ENCODE peak calls at places on chromosomes 16 and 17, in four cellular contexts. P is esophagus muscularis mucosa, V is uterus, K is fibroblast of lung. O is an unnamed sample. For H3K4me1, the result is how much of the 10 kb centered on the place peaks cover.

GRCh38 chr16:87435399-87436224 is 43.5 kb downstream of the MAP1LC3B start:
- DNase-seq in P (no peak), V (no peak), K (peak), O (peak)

GRCh38 chr17:16428098-16428882 is 12.9 kb downstream of the TRPV2 start:
- DNase-seq in K (no peak), P (no peak), V (peak), O (peak)

GRCh38 chr16:86455116-86455515 is 55.2 kb upstream of the FOXF1 start:
- DNase-seq in P (no peak), V (no peak), K (peak), O (no peak)

GRCh38 chr17:41009301-41009760 is 403 bp upstream of the KRTAP3-1 start:
- DNase-seq in K (no peak), V (no peak), P (no peak), O (no peak)

GRCh38 chr16:79329163-79329521 is 271.4 kb downstream of the MAF start:
- DNase-seq in P (no peak), V (no peak), K (no peak), O (no peak)

GRCh38 chr16:73015612-73016487 is 32.1 kb downstream of the ZFHX3 start:
- DNase-seq in V (no peak), P (no peak), K (no peak), O (no peak)

GRCh38 chr16:8850279-8850885 is 18.4 kb downstream of the CARHSP1 start:
- DNase-seq in K (peak), P (peak), V (peak), O (peak)

GRCh38 chr17:35372846-35373531 is 432 bp downstream of the SLFN11 start:
- DNase-seq in V (peak), K (no peak), P (no peak), O (no peak)

GRCh38 chr17:78997231-78997741 is 12.3 kb downstream of the CANT1 start:
- DNase-seq in V (peak), K (no peak), P (no peak), O (no peak)

GRCh38 chr16:88882358-88883030 is 16.0 kb upstream of the PABPN1L start:
- DNase-seq in P (no peak), V (no peak), K (no peak), O (no peak)

GRCh38 chr16:48081656-48082055 is 74.1 kb downstream of the ABCC12 start:
- DNase-seq in V (no peak), P (no peak), K (peak), O (no peak)

GRCh38 chr16:19829844-19830703 is 54.6 kb downstream of the GPRC5B start:
- DNase-seq in K (no peak), V (no peak), P (no peak), O (no peak)

GRCh38 chr16:22161999-22162657 is at the start of gene SDR42E2:
- DNase-seq in K (no peak), V (no peak), P (no peak), O (no peak)

GRCh38 chr16:22219389-22220075 is 13.5 kb downstream of the EEF2K start:
- DNase-seq in P (no peak), V (no peak), K (no peak), O (no peak)

GRCh38 chr17:54899721-54900456 is 763 bp upstream of the TOM1L1 start:
- DNase-seq in V (no peak), K (no peak), P (no peak), O (no peak)

GRCh38 chr17:21388066-21388465 is 11.9 kb downstream of the KCNJ12 start:
- DNase-seq in K (no peak), P (no peak), V (no peak), O (peak)

GRCh38 chr17:56690441-56691291 is 97.2 kb downstream of the NOG start:
- DNase-seq in V (no peak), P (no peak), K (no peak), O (no peak)

DNA sequence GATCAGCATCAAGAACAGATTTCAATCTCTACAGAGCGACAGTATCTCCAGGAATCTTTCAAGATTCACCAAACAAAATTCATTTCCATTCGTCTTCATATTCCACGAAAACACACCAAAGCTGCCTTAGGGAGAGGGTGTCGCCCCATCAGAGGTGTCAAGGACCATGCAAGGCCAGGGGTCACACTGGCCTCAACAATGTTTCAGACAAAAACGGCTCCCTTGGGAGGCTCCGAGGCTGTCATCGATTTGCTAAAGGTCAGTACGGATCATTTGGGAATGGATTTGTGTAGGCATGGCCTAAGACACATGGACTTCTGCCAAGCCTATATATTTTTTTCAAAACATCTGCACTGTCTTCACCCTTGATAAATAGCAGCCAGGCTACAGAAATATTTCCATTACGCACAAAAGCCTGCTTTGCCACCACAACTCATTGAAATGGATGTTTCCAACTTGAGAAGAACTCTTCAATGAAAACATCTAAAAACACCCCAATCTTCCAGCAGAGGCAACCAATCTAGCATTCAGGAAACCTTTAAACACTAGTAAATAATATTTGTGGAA is 10.3 kb downstream of the CUEDC1 start:
- DNase-seq in K (peak), V (no peak), P (no peak), O (no peak)
- H3K4me1 ChIP-seq in K (under half), V (under half), P (half or more), O (half or more)

GRCh38 chr16:65318138-65318537 is 196.3 kb upstream of the CDH11 start:
- DNase-seq in V (no peak), K (no peak), P (no peak), O (no peak)
- TF ChIP-seq CTCF in V (no peak), K (no peak), P (no peak), O (no peak)

DNA sequence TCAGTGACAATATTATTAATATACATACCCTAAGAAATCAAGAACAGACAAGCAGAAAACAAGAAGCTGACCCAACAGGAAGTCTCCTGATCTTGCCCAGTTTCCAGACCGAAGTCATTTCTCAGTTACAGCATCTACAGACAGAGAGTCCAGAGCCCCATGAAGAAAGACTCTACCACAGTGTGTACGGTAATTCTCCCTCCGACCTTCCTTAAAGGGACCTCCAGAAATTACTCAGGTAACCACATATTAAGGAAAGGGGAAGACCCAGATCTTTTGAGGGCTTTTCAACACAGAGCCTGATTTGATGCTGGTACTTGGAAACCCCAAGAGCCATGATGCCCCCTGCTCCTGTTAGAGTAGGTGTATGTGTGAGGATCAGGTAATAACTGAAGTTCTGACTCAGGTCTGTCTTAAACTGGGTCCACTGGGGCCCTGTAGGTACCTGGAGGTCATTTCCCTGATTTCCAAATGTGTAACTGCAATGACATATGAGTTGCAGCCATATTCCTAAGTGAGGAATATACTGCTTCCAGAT is 132.4 kb downstream of the ABCA8 start:
- DNase-seq in P (no peak), K (no peak), V (no peak), O (no peak)
- H3K27ac ChIP-seq in P (no peak), K (no peak), V (no peak), O (no peak)

DNA sequence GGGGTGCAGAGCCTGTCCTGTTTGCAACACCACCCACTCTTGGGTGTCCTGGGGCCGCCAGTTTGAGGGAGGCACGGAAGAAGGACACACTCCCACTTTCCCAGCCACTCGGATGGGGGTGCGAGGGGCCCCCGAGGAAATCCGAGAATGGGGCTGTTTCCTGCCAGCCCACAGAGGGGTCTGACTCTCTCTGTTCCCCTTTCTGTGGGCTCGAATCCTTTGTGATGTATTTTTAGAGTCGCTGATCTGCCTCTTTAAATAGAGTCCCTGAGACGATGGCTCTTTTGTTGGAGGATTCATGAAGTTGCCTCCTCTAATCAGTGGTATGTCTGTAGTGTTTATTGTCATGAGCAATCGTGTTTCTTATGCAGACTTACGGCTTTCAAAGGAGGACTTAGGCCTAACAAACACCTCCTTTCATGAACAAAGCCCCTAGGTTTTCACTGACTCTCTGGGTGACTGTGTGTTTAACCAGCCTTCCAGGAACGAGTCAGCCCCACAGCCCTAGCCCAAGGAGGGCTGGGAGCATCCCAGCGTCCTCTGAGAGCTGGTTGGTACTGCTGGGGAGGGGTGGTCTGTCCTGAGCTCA is 29.1 kb downstream of the CIBAR2 start:
- DNase-seq in V (no peak), K (no peak), P (no peak), O (no peak)
- H3K4me1 ChIP-seq in V (under half), K (under half), P (under half), O (under half)

GRCh38 chr17:33200587-33200986 is 92.5 kb downstream of the ASIC2 start:
- DNase-seq in V (no peak), K (peak), P (no peak), O (no peak)
- TF ChIP-seq CTCF in V (no peak), K (peak), P (no peak), O (no peak)

GRCh38 chr16:66270333-66270927 is 96.1 kb upstream of the CDH5 start:
- DNase-seq in P (no peak), K (peak), V (peak), O (peak)
- H3K27ac ChIP-seq in P (peak), K (peak), V (peak), O (peak)

GRCh38 chr16:10332775-10333174 is 53.1 kb upstream of the ATF7IP2 start:
- DNase-seq in V (no peak), K (no peak), P (no peak), O (no peak)

GRCh38 chr16:10338426-10338825 is 47.4 kb upstream of the ATF7IP2 start:
- DNase-seq in K (peak), P (no peak), V (no peak), O (peak)

GRCh38 chr16:10332301-10332700 is 53.6 kb upstream of the ATF7IP2 start:
- DNase-seq in P (no peak), V (no peak), K (peak), O (peak)

GRCh38 chr16:10333321-10334032 is 52.4 kb upstream of the ATF7IP2 start:
- DNase-seq in V (no peak), P (no peak), K (no peak), O (no peak)

DNA sequence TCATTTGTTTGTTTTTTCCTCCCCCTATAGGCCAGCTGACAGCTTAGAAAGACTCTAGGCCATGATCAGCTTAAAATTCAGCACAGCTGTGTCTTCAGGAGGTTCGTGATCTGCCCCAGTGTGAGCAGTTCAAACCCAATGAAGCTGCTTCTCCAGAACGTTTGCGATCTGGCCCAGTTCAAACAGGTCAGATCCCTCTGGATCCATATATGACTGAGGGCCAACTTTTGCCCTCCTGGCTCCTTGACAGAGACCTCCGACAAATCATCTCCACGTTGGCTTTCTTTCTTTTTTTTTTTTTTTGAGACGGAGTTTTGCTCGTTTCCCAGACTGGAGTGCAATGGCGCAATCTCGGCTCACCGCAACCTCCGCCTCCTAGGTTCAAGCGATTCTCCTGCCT is 50.2 kb upstream of the ATF7IP2 start:
- DNase-seq in K (no peak), P (no peak), V (no peak), O (no peak)
- H3K4me1 ChIP-seq in K (under half), P (under half), V (under half), O (under half)

DNA sequence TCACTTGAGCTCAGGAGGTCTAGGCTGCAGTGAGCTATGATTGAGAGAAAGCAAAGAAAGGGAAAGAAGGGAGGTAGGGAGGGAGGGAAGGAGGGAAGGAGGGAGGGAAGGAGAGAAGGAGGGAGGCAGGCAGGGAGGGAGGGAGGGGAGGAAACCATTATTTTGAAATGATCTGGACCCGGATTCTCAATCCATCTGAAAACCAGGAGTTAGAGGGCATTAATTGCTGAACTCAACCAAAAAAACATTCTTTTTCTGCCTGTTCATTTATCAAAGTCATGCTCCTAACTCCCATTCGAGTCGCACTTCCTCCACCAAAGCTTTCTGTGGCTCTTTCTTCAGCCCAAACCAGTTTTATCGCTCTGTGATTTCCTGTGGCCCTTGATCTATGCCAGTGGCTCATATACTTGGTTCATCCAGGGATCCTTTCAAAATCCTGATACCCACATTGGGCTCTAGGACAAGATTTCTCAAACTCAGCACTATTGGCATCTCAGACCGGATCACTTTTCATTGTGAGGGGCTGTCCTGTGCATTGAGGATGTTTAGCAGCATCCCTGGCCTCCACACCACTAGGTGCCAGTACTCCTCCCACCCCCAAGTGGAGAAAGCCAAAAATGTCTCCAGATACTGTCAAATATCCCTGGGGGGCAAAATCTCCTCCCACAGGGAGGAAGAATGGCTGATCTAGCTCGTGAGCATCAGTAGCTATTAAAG is 38.2 kb downstream of the CMTM4 start:
- DNase-seq in K (no peak), P (no peak), V (no peak), O (no peak)
- TF ChIP-seq CTCF in K (no peak), P (no peak), V (no peak), O (no peak)

GRCh38 chr16:82864332-82865040 is 237.7 kb downstream of the CDH13 start:
- DNase-seq in K (no peak), P (no peak), V (no peak), O (no peak)
- H3K27ac ChIP-seq in K (no peak), P (no peak), V (no peak), O (no peak)